ENCODE peak calls at places on chromosomes 5 and 9, in six cellular contexts. E, L, T, I, D and B are unnamed samples. For H3K9me3, the result is how much of the 10 kb centered on the place peaks cover.

GRCh38 chr9:804026-804425 is 37.5 kb upstream of the DMRT1 start:
- DNase-seq in E (no peak), L (no peak), T (no peak), I (no peak), D (no peak), B (no peak)

GRCh38 chr9:22214497-22215031 is 205.5 kb upstream of the CDKN2B start:
- DNase-seq in E (no peak), L (no peak), T (peak), I (no peak), D (no peak), B (no peak)

GRCh38 chr9:7509586-7509985 is 290.0 kb downstream of the DMAC1 start:
- DNase-seq in E (no peak), L (no peak), T (peak), I (no peak), D (no peak), B (no peak)

GRCh38 chr9:129697956-129698757 is 32.7 kb downstream of the PRRX2 start:
- DNase-seq in E (peak), L (peak), T (no peak), I (peak), D (peak), B (no peak)

GRCh38 chr5:113776832-113777525 is 263.5 kb downstream of the YTHDC2 start:
- DNase-seq in E (no peak), L (no peak), T (no peak), I (no peak), D (no peak), B (no peak)

GRCh38 chr9:91162784-91163440 is 198.8 kb downstream of the AUH start:
- DNase-seq in E (peak), L (no peak), T (no peak), I (peak), D (no peak), B (no peak)

GRCh38 chr9:132372177-132373095 is 17.6 kb upstream of the SETX start:
- DNase-seq in E (no peak), L (peak), T (peak), I (peak), D (peak), B (no peak)

GRCh38 chr5:135249658-135250057 is 149.4 kb downstream of the MACROH2A1 start:
- DNase-seq in E (no peak), L (no peak), T (peak), I (no peak), D (no peak), B (no peak)

GRCh38 chr5:5374034-5374715 is 48.3 kb upstream of the ICE1 start:
- DNase-seq in E (no peak), L (peak), T (peak), I (peak), D (no peak), B (no peak)

GRCh38 chr5:157748740-157749461 is 5.4 kb downstream of the LSM11 start:
- DNase-seq in E (no peak), L (no peak), T (peak), I (no peak), D (no peak), B (no peak)

GRCh38 chr9:129225815-129226214 is 47.8 kb upstream of the IER5L start:
- DNase-seq in E (peak), L (peak), T (peak), I (peak), D (peak), B (peak)

GRCh38 chr9:33101104-33101951 is 24.9 kb upstream of the SMU1 start:
- DNase-seq in E (no peak), L (no peak), T (peak), I (no peak), D (no peak), B (no peak)

GRCh38 chr5:33228149-33228548 is 212.6 kb upstream of the TARS1 start:
- DNase-seq in E (no peak), L (no peak), T (no peak), I (no peak), D (no peak), B (no peak)

GRCh38 chr9:95084254-95084934 is 233.1 kb downstream of the FANCC start:
- DNase-seq in E (peak), L (no peak), T (no peak), I (no peak), D (no peak), B (no peak)

GRCh38 chr9:126471084-126471611 is 142.6 kb upstream of the LMX1B start:
- DNase-seq in E (peak), L (peak), T (peak), I (peak), D (peak), B (peak)

GRCh38 chr9:36436909-36437308 is 36.8 kb upstream of the RNF38 start:
- DNase-seq in E (no peak), L (peak), T (peak), I (peak), D (no peak), B (no peak)

GRCh38 chr5:83474986-83475385 is 3.4 kb downstream of the VCAN start:
- DNase-seq in E (no peak), L (no peak), T (no peak), I (no peak), D (no peak), B (no peak)

GRCh38 chr5:134177197-134178171 is 734 bp upstream of the SKP1 start:
- DNase-seq in E (peak), L (peak), T (peak), I (peak), D (peak), B (no peak)

GRCh38 chr5:173802670-173803165 is 85.4 kb upstream of the CPEB4 start:
- DNase-seq in E (peak), L (no peak), T (peak), I (peak), D (peak), B (no peak)

GRCh38 chr9:98751210-98751609 is 42.5 kb upstream of the GABBR2 start:
- DNase-seq in E (no peak), L (no peak), T (no peak), I (no peak), D (no peak), B (no peak)

GRCh38 chr5:151846765-151847164 is 75.0 kb downstream of the G3BP1 start:
- DNase-seq in E (no peak), L (no peak), T (no peak), I (no peak), D (no peak), B (no peak)

GRCh38 chr5:172854451-172854871 is 20.4 kb downstream of the ERGIC1 start:
- DNase-seq in E (peak), L (no peak), T (peak), I (peak), D (peak), B (no peak)

GRCh38 chr5:110346893-110347358 is 379.5 kb downstream of the TMEM232 start:
- DNase-seq in E (no peak), L (no peak), T (no peak), I (no peak), D (no peak), B (no peak)

GRCh38 chr5:110354341-110354740 is 372.1 kb downstream of the TMEM232 start:
- DNase-seq in E (no peak), L (no peak), T (no peak), I (no peak), D (no peak), B (no peak)

GRCh38 chr5:110354896-110355295 is 371.6 kb downstream of the TMEM232 start:
- DNase-seq in E (no peak), L (no peak), T (no peak), I (no peak), D (peak), B (no peak)

GRCh38 chr5:110347781-110348180 is 378.7 kb downstream of the TMEM232 start:
- DNase-seq in E (no peak), L (no peak), T (no peak), I (no peak), D (no peak), B (no peak)

DNA sequence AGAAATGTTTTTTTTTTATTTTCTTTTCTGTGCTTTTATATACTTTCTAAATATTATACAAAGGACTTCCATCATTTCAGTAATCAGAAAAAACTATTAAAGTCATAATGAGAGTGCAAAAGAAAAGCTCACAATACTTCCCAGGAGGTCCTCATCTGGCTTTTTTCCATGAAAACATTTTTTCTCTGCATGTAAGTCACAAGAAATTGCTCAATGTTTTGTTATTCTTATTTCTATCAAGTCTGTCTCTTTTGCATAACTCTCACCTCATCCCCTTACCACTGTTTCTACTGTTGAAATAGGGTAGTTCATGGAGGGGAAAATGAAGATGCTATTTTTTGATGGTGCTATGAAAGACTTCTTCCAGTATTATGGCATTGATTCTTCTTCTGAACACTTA is 375.0 kb downstream of the TMEM232 start:
- DNase-seq in E (no peak), L (no peak), T (no peak), I (no peak), D (no peak), B (no peak)
- H3K9me3 ChIP-seq in E (under half), L (under half), T (under half), I (under half), D (under half), B (under half)

DNA sequence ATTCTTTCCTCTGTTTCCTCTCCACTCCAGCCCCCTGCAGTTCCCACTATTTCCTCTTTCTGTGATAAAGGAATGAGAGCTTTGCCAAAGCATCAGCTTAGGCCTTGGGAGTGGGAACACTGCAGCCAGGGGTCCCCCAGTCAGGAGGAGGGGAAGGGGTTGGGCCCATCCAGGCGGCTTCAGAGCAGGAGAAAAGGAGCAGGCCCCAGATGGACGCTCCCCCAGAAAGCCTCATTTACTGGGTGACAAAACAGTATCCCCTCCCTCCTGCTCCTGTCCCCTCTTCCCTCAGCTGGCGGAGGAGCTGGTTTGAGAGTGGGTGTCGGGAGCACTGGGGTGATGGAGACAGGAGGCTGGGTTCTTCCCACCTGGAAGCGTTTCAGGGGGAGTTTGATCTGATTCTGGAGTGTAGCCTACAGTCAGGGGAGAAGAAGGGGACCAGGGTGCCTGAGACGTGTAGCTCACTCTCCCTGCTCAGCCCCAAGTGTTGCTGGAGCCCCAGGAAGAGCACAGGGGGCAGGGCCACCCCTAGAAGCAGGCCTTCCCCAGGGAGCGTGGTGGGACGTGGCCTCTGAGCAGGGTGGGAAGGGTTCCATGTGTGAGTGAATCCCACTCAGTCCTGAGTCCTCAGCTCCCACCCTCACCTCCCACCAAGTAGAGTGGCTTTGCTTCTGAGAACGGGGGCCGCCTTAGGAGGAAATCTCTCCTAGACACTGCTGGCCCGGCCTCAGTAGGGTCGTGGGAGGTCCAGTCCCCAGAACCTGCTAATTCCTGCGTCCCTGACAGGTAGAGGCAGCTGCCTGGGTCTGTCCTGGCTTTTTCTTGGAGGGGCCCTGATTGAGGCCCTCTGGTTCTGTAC is 173.1 kb downstream of the CACNA1B start:
- DNase-seq in E (peak), L (no peak), T (no peak), I (no peak), D (no peak), B (no peak)
- H3K9me3 ChIP-seq in E (under half), L (under half), T (half or more), I (under half), D (under half), B (under half)

DNA sequence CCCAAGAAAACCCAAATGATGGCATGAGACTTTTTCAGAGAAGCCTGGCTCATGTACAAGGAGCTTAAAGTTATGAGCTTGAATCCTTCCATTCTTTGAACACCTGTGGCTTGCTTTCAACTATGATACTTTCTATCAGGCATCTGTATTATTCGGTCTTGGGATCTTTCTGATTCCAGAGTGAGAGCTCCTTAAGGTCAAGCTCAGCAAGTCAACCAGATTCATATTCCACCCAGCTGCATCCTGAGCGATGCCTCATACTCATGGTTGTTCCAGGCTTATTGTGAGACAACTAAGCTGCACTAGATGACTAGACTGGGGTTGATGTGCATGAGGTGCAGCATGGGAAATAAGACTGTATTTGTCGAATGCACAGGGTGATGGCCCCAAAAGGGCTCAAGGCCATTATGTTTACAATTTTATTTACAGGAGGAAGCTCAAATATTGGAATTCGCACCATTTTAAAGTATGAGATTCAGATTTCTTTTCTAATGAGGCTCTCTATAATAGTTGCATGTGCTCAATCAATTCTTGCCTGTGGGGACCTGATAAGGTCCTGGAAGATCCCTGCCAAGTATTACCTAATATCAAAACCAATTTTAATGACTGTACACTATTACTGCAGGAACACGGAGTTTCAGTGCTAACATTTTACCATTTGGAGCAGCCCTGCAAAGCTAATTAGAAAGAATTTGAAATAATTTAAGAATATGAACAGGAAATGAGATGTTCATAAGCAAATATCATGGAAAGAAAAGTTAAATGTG is 453.8 kb downstream of the SEMA5A start:
- DNase-seq in E (no peak), L (no peak), T (peak), I (no peak), D (no peak), B (no peak)
- H3K9me3 ChIP-seq in E (under half), L (under half), T (under half), I (under half), D (under half), B (under half)

GRCh38 chr9:65458465-65458864 is 173.5 kb upstream of the FOXD4L5 start:
- DNase-seq in E (no peak), L (no peak), T (no peak), I (no peak), D (no peak), B (no peak)
- H3K9me3 ChIP-seq in E (under half), L (under half), T (under half), I (under half), D (under half), B (under half)

GRCh38 chr5:56494300-56494704 is 261.2 kb upstream of the ANKRD55 start:
- DNase-seq in E (no peak), L (peak), T (peak), I (no peak), D (no peak), B (no peak)

GRCh38 chr5:56493751-56494150 is 260.6 kb upstream of the ANKRD55 start:
- DNase-seq in E (no peak), L (no peak), T (no peak), I (no peak), D (no peak), B (no peak)

GRCh38 chr5:56498759-56499395 is 265.7 kb upstream of the ANKRD55 start:
- DNase-seq in E (no peak), L (no peak), T (no peak), I (no peak), D (no peak), B (no peak)

GRCh38 chr5:56499877-56500276 is 266.7 kb upstream of the ANKRD55 start:
- DNase-seq in E (no peak), L (no peak), T (no peak), I (no peak), D (no peak), B (no peak)

DNA sequence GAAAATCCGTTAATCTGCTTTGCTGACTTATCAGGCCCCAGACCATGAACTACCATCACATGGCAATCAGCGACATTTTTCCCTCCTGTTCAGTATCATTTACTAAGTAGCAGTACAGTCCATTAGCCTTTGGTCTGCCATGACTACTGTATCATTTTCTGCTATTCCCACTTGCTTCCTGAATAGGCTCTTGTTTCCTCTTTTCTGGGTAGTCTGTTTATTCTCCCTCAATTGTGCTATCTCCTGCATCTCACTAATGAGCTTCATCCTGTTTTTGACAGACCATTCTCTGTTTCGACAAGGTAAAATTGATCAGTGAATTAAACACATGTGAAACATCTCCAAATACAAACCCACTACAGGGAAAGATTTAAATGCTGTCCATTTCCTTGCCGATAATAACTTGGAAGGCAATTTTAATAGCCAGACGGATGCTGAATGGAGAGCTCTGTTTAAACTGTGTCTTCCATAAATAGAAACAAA is 263.5 kb upstream of the ANKRD55 start:
- DNase-seq in E (no peak), L (no peak), T (no peak), I (no peak), D (no peak), B (no peak)
- H3K9me3 ChIP-seq in E (under half), L (under half), T (under half), I (under half), D (under half), B (under half)

DNA sequence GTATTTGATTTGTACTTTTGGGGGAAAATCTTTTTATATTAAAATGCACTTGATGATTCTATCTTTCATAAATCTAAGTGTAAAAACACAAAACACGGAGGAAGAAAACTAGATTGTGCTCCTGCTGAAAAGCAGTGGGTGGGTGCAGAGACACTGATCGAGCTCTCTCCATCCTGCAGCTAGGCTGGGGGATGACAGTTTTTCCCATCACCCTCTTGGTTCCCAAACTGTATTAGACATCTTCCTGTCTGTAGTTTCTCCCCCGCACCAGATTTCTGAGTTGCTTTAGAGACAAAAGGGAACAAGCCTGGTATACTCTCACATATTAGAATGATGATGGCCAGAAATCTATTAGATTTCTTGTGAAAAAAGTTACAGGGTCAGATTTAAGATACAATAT is 99.6 kb downstream of the FAM114A2 start:
- DNase-seq in E (no peak), L (no peak), T (no peak), I (no peak), D (no peak), B (no peak)
- H3K9me3 ChIP-seq in E (half or more), L (under half), T (under half), I (half or more), D (under half), B (under half)

GRCh38 chr9:137721479-137721878 is 102.7 kb downstream of the EHMT1 start:
- DNase-seq in E (no peak), L (no peak), T (no peak), I (no peak), D (no peak), B (no peak)

GRCh38 chr9:137722481-137722880 is 103.7 kb downstream of the EHMT1 start:
- DNase-seq in E (no peak), L (no peak), T (no peak), I (no peak), D (no peak), B (no peak)

GRCh38 chr9:137720571-137721110 is 101.8 kb downstream of the EHMT1 start:
- DNase-seq in E (no peak), L (no peak), T (no peak), I (no peak), D (no peak), B (no peak)

GRCh38 chr9:137723396-137724113 is 104.8 kb downstream of the EHMT1 start:
- DNase-seq in E (no peak), L (no peak), T (no peak), I (no peak), D (no peak), B (no peak)

GRCh38 chr9:137721899-137722298 is 103.1 kb downstream of the EHMT1 start:
- DNase-seq in E (no peak), L (no peak), T (no peak), I (no peak), D (no peak), B (no peak)
- H3K9me3 ChIP-seq in E (under half), L (under half), T (under half), I (under half), D (under half), B (under half)

DNA sequence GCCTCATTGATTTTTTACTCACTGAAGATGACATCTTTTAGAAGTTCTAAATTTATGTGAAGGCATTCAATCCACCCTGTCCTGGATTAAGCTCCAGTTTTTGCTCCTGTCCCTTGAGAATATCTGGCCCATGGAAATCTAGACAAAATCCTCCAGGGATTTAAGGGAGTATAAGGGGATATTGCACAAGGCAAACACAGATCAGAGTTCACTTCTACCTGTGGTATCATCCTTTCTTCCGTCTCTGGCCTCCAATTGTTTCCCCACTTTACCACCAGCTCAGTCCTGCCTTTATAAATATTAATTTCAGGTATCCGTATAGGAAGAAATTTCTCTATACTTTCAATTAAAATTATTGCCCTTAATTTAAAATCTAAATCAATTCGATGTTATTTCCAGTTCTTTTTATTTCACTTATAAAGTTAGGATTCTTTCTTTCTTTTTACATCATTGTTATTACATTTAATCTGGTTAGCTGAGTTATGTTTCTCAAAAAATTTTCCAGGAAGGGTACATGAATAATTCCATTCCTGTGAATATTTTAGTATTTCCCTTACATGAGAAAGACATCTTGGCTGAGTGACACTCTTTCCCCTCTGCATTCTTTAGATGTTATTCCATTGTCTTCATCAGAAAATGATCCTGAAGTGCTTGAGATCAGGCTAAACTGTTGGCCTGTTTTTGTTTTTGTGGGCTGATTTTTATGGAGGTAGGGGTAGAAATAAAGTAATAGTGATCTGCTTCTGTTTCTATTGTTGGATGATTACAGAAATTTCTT is 194.3 kb upstream of the MAP3K1 start:
- DNase-seq in E (no peak), L (no peak), T (peak), I (no peak), D (no peak), B (no peak)
- H3K9me3 ChIP-seq in E (under half), L (under half), T (under half), I (under half), D (under half), B (under half)